ENCODE peak calls at places on chromosome 19, in four cellular contexts. One of them, this sample, is unnamed.

GRCh38 chr19:3783660-3784584 is 2.3 kb downstream of the MATK start:
- DNase-seq in tibial nerve: no peak
- DNase-seq in uterus: no peak
- DNase-seq in prostate gland: no peak
- DNase-seq in this sample: no peak

GRCh38 chr19:13033819-13034611 is 38.7 kb downstream of the NFIX start:
- DNase-seq in tibial nerve: peak
- DNase-seq in uterus: peak
- DNase-seq in prostate gland: no peak
- DNase-seq in this sample: peak

GRCh38 chr19:588093-588742 is 1.5 kb upstream of the HCN2 start:
- DNase-seq in tibial nerve: no peak
- DNase-seq in uterus: no peak
- DNase-seq in prostate gland: peak
- DNase-seq in this sample: peak

GRCh38 chr19:43784251-43784980 is 3.6 kb upstream of the KCNN4 start:
- DNase-seq in tibial nerve: no peak
- DNase-seq in uterus: no peak
- DNase-seq in prostate gland: no peak
- DNase-seq in this sample: peak

GRCh38 chr19:13986348-13986904 is 19.7 kb downstream of the RFX1 start:
- DNase-seq in tibial nerve: peak
- DNase-seq in uterus: peak
- DNase-seq in prostate gland: peak
- DNase-seq in this sample: peak

GRCh38 chr19:14542721-14543328 is 13.4 kb downstream of the TECR start:
- DNase-seq in tibial nerve: no peak
- DNase-seq in uterus: no peak
- DNase-seq in prostate gland: no peak
- DNase-seq in this sample: no peak

GRCh38 chr19:8052464-8052859 is at the start of gene CCL25:
- DNase-seq in tibial nerve: no peak
- DNase-seq in uterus: no peak
- DNase-seq in prostate gland: no peak
- DNase-seq in this sample: no peak

GRCh38 chr19:12666305-12667048 is at the start of the genes MAN2B1 and WDR83:
- DNase-seq in tibial nerve: peak
- DNase-seq in uterus: peak
- DNase-seq in prostate gland: peak
- DNase-seq in this sample: peak

GRCh38 chr19:45973564-45974338 is at the start of gene NOVA2:
- DNase-seq in tibial nerve: peak
- DNase-seq in uterus: peak
- DNase-seq in prostate gland: no peak
- DNase-seq in this sample: peak

GRCh38 chr19:4267101-4267900 is 11.8 kb upstream of the SHD start:
- DNase-seq in tibial nerve: peak
- DNase-seq in uterus: peak
- DNase-seq in prostate gland: peak
- DNase-seq in this sample: peak

GRCh38 chr19:47531640-47532387 is 17.0 kb upstream of the NAPA start:
- DNase-seq in tibial nerve: no peak
- DNase-seq in uterus: no peak
- DNase-seq in prostate gland: no peak
- DNase-seq in this sample: no peak

GRCh38 chr19:46990998-46991676 is 28.5 kb upstream of the NPAS1 start:
- DNase-seq in tibial nerve: peak
- DNase-seq in uterus: peak
- DNase-seq in prostate gland: peak
- DNase-seq in this sample: peak

GRCh38 chr19:23049256-23049655 is 46.3 kb upstream of the ZNF728 start:
- DNase-seq in tibial nerve: no peak
- DNase-seq in uterus: no peak
- DNase-seq in prostate gland: no peak
- DNase-seq in this sample: no peak

GRCh38 chr19:6092329-6093286 is 17.7 kb downstream of the RFX2 start:
- DNase-seq in tibial nerve: peak
- DNase-seq in uterus: peak
- DNase-seq in prostate gland: peak
- DNase-seq in this sample: no peak

GRCh38 chr19:55113570-55114039 is 3.8 kb downstream of the PPP1R12C start:
- DNase-seq in tibial nerve: peak
- DNase-seq in uterus: peak
- DNase-seq in prostate gland: peak
- DNase-seq in this sample: peak

GRCh38 chr19:21626091-21626490 is 120.7 kb downstream of the ZNF429 start:
- DNase-seq in tibial nerve: no peak
- DNase-seq in uterus: no peak
- DNase-seq in prostate gland: no peak
- DNase-seq in this sample: no peak

GRCh38 chr19:7000816-7001215 is 20.4 kb downstream of the MBD3L2B start:
- DNase-seq in tibial nerve: no peak
- DNase-seq in uterus: no peak
- DNase-seq in prostate gland: no peak
- DNase-seq in this sample: no peak

GRCh38 chr19:10420444-10421239 is at the start of gene PDE4A:
- DNase-seq in tibial nerve: no peak
- DNase-seq in uterus: no peak
- DNase-seq in prostate gland: no peak
- DNase-seq in this sample: no peak

GRCh38 chr19:4115818-4116385 is 8.0 kb downstream of the MAP2K2 start:
- DNase-seq in tibial nerve: no peak
- DNase-seq in uterus: no peak
- DNase-seq in prostate gland: no peak
- DNase-seq in this sample: no peak

GRCh38 chr19:46579286-46579944 is 21.7 kb upstream of the CALM3 start:
- DNase-seq in tibial nerve: no peak
- DNase-seq in uterus: no peak
- DNase-seq in prostate gland: no peak
- DNase-seq in this sample: no peak

GRCh38 chr19:21439372-21439771 is 42.4 kb downstream of the ZNF493 start:
- DNase-seq in tibial nerve: no peak
- DNase-seq in uterus: peak
- DNase-seq in prostate gland: peak
- DNase-seq in this sample: no peak

GRCh38 chr19:11612816-11613511 is 15.7 kb downstream of the ZNF627 start:
- DNase-seq in tibial nerve: no peak
- DNase-seq in uterus: no peak
- DNase-seq in prostate gland: no peak
- DNase-seq in this sample: no peak

GRCh38 chr19:38687837-38688378 is 40.5 kb downstream of the ACTN4 start:
- DNase-seq in tibial nerve: no peak
- DNase-seq in uterus: no peak
- DNase-seq in prostate gland: no peak
- DNase-seq in this sample: no peak

GRCh38 chr19:38684078-38684861 is 36.8 kb downstream of the ACTN4 start:
- DNase-seq in tibial nerve: no peak
- DNase-seq in uterus: peak
- DNase-seq in prostate gland: peak
- DNase-seq in this sample: no peak

GRCh38 chr19:38685666-38686529 is 38.4 kb downstream of the ACTN4 start:
- DNase-seq in tibial nerve: no peak
- DNase-seq in uterus: no peak
- DNase-seq in prostate gland: no peak
- DNase-seq in this sample: no peak

GRCh38 chr19:38684862-38685665 is 37.6 kb downstream of the ACTN4 start:
- DNase-seq in tibial nerve: no peak
- DNase-seq in uterus: no peak
- DNase-seq in prostate gland: no peak
- DNase-seq in this sample: no peak

GRCh38 chr19:38686530-38686888 is 39.1 kb downstream of the ACTN4 start:
- DNase-seq in tibial nerve: no peak
- DNase-seq in uterus: no peak
- DNase-seq in prostate gland: no peak
- DNase-seq in this sample: peak
- H3K4me3 ChIP-seq in tibial nerve: no peak
- H3K4me3 ChIP-seq in uterus: no peak
- H3K4me3 ChIP-seq in prostate gland: no peak
- H3K4me3 ChIP-seq in this sample: no peak

GRCh38 chr19:42204684-42205083 is 12.8 kb downstream of the DEDD2 start:
- DNase-seq in tibial nerve: no peak
- DNase-seq in uterus: no peak
- DNase-seq in prostate gland: no peak
- DNase-seq in this sample: no peak

GRCh38 chr19:42208612-42209011 is 8.9 kb downstream of the DEDD2 start:
- DNase-seq in tibial nerve: no peak
- DNase-seq in uterus: no peak
- DNase-seq in prostate gland: no peak
- DNase-seq in this sample: no peak

GRCh38 chr19:42203700-42204099 is 13.8 kb downstream of the DEDD2 start:
- DNase-seq in tibial nerve: no peak
- DNase-seq in uterus: no peak
- DNase-seq in prostate gland: no peak
- DNase-seq in this sample: no peak

GRCh38 chr19:42206871-42207755 is 10.4 kb downstream of the DEDD2 start:
- DNase-seq in tibial nerve: no peak
- DNase-seq in uterus: no peak
- DNase-seq in prostate gland: no peak
- DNase-seq in this sample: no peak

DNA sequence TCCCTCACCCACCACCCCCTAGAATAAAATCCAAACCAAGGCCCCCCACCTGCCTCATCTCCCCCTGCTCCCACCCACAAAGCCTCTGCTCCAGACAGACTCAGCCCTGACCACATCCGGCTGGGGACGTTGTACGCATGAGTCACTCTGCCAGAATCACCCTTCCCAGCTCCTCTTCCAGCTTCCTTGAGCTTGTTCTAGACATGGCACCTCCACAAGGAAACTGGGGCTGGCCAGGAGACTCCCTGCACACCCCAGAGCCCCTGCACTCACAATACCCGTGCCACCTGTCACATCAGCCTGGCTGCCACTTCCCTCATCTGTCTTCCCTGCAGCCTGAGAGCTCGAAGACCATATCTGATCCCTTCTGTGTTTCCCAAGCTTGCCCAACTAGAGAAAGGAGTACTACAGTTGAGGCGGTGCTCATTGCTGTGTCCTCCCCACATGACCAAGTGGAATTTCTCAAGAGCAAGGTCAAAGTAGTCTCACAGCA is 9.7 kb downstream of the DEDD2 start:
- DNase-seq in tibial nerve: no peak
- DNase-seq in uterus: no peak
- DNase-seq in prostate gland: no peak
- DNase-seq in this sample: no peak
- H3K27ac ChIP-seq in tibial nerve: no peak
- H3K27ac ChIP-seq in uterus: no peak
- H3K27ac ChIP-seq in prostate gland: no peak
- H3K27ac ChIP-seq in this sample: no peak

GRCh38 chr19:58326501-58326913 is 287 bp upstream of the ZSCAN22 start:
- DNase-seq in tibial nerve: no peak
- DNase-seq in uterus: no peak
- DNase-seq in prostate gland: no peak
- DNase-seq in this sample: no peak

GRCh38 chr19:58328999-58329398 is 2.2 kb downstream of the ZSCAN22 start:
- DNase-seq in tibial nerve: no peak
- DNase-seq in uterus: no peak
- DNase-seq in prostate gland: no peak
- DNase-seq in this sample: peak

GRCh38 chr19:58330458-58330857 is 3.7 kb downstream of the ZSCAN22 start:
- DNase-seq in tibial nerve: no peak
- DNase-seq in uterus: no peak
- DNase-seq in prostate gland: no peak
- DNase-seq in this sample: no peak

GRCh38 chr19:58325623-58326022 is 1.2 kb upstream of the ZSCAN22 start:
- DNase-seq in tibial nerve: no peak
- DNase-seq in uterus: no peak
- DNase-seq in prostate gland: no peak
- DNase-seq in this sample: no peak

DNA sequence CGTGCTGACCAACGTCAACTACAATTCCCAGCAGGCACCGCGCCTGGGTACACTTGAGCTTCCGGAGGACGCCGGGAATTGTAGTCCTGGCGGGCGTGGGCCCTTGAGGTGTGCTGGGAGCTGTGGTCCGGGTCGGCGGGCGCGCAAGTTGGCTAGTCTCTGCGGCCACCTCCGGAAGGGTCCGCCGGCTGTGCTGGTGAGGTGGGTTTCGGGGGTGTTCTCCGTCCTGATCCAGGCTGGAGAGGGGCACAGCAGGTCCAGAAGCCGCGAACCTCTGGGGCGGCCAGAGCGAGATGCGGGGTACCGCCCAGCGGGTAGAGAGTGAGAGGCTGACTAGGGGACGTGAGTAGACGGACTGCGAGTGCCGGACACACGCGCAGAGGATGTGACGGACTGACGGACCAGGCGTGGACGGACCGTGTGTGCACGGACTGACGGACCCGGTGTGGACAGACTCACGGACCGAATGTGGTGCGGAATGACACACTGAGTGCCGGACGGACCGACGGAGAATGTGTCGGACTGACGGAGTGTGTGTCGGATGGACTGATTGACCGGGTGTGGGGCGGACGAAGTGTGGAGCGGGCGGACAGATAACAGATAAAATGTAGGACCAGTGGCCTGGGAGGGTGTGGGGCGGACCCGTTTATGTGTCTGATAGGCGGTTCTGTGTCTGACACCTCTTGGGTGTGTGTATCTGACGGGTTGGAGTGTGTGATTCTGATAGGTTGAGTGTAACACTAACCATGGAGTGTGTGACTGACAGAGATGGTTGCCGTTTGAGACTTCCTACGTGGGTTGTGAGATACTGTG is at the start of gene ZSCAN22:
- DNase-seq in tibial nerve: peak
- DNase-seq in uterus: peak
- DNase-seq in prostate gland: peak
- DNase-seq in this sample: peak
- TF ChIP-seq POLR2A in tibial nerve: peak
- TF ChIP-seq POLR2A in uterus: peak
- TF ChIP-seq POLR2A in prostate gland: peak
- TF ChIP-seq POLR2A in this sample: peak

GRCh38 chr19:39252458-39252857 is 3.8 kb upstream of the IFNL4 start:
- DNase-seq in tibial nerve: no peak
- DNase-seq in uterus: no peak
- DNase-seq in prostate gland: no peak
- DNase-seq in this sample: no peak

GRCh38 chr19:39247701-39248664 is 673 bp downstream of the IFNL4 start:
- DNase-seq in tibial nerve: no peak
- DNase-seq in uterus: no peak
- DNase-seq in prostate gland: no peak
- DNase-seq in this sample: no peak

GRCh38 chr19:39246951-39247669 is 1.5 kb downstream of the IFNL4 start:
- DNase-seq in tibial nerve: no peak
- DNase-seq in uterus: no peak
- DNase-seq in prostate gland: no peak
- DNase-seq in this sample: peak

GRCh38 chr19:39251081-39251480 is 2.4 kb upstream of the IFNL4 start:
- DNase-seq in tibial nerve: no peak
- DNase-seq in uterus: no peak
- DNase-seq in prostate gland: no peak
- DNase-seq in this sample: no peak

DNA sequence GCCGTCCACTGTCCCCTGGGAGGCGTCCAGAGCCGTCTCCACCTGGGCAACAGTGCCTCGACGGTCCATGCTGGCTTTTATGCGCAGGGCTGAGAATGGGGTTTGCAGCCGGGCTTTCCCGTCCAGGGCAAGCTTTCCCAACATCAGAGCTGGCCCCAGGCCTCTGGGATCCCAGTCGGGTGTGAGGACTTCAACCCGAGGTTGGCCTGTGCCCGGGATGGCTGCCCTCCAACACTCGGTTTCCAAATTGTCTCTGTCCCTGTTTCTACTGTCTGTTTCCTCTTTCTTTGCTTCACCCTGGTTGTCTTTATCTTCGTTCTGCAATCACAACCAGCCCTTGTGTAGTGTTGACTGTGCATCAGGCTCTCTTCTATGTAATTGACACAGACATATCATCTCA is at the start of gene IFNL4:
- DNase-seq in tibial nerve: no peak
- DNase-seq in uterus: no peak
- DNase-seq in prostate gland: no peak
- DNase-seq in this sample: no peak
- H3K4me3 ChIP-seq in tibial nerve: no peak
- H3K4me3 ChIP-seq in uterus: no peak
- H3K4me3 ChIP-seq in prostate gland: no peak
- H3K4me3 ChIP-seq in this sample: peak